ENCODE peak calls at places on chromosomes 1 and 21, in eight cellular contexts. A, X, U, S, Y, E, G and K are unnamed samples. For H3K36me3, the result is how much of the 10 kb centered on the place peaks cover.

GRCh38 chr1:226185153-226186036 is 1.1 kb downstream of the ACBD3 start:
- DNase-seq in Y (peak), A (peak), G (no peak), U (no peak), S (peak), X (peak), E (no peak), K (peak)

GRCh38 chr21:17987328-17987727 is 168.2 kb upstream of the C21orf91 start:
- DNase-seq in U (no peak), G (no peak), E (no peak), X (no peak), S (no peak), A (no peak), Y (no peak), K (no peak)

GRCh38 chr1:63621075-63621474 is 27.9 kb downstream of the PGM1 start:
- DNase-seq in X (no peak), S (no peak), E (no peak), Y (no peak), A (no peak), G (no peak), U (no peak), K (no peak)

GRCh38 chr1:62926681-62927252 is 142.8 kb downstream of the ATG4C start:
- DNase-seq in E (peak), G (no peak), Y (no peak), A (no peak), S (no peak), X (no peak), U (no peak), K (no peak)

GRCh38 chr1:166868639-166869038 is 7.4 kb downstream of the TADA1 start:
- DNase-seq in E (no peak), A (no peak), U (no peak), X (no peak), G (no peak), S (no peak), Y (no peak), K (no peak)

GRCh38 chr1:32858791-32859190 is 11.9 kb downstream of the FNDC5 start:
- DNase-seq in Y (no peak), E (no peak), U (no peak), S (no peak), G (no peak), A (no peak), X (no peak), K (no peak)

GRCh38 chr1:108610073-108610472 is 50.2 kb downstream of the EEIG2 start:
- DNase-seq in U (no peak), G (no peak), S (peak), A (no peak), X (no peak), Y (no peak), E (peak), K (peak)

GRCh38 chr21:31902438-31902837 is 29.6 kb downstream of the HUNK start:
- DNase-seq in Y (no peak), E (no peak), A (no peak), U (no peak), X (no peak), G (no peak), S (no peak), K (no peak)

GRCh38 chr1:203556047-203556851 is 62.3 kb downstream of the OPTC start:
- DNase-seq in Y (no peak), X (no peak), U (no peak), E (no peak), S (peak), A (peak), G (peak), K (no peak)

GRCh38 chr1:33241866-33242265 is 14.4 kb upstream of the ZNF362 start:
- DNase-seq in G (no peak), Y (no peak), E (no peak), S (no peak), A (no peak), U (no peak), X (no peak), K (no peak)

GRCh38 chr21:45390121-45390751 is 14.7 kb upstream of the COL18A1 start:
- DNase-seq in U (no peak), E (no peak), X (no peak), G (no peak), Y (no peak), S (no peak), A (no peak), K (no peak)
- TF ChIP-seq EZH2 in U (no peak), E (no peak), X (no peak), G (no peak), Y (no peak), S (no peak), A (no peak), K (no peak)

DNA sequence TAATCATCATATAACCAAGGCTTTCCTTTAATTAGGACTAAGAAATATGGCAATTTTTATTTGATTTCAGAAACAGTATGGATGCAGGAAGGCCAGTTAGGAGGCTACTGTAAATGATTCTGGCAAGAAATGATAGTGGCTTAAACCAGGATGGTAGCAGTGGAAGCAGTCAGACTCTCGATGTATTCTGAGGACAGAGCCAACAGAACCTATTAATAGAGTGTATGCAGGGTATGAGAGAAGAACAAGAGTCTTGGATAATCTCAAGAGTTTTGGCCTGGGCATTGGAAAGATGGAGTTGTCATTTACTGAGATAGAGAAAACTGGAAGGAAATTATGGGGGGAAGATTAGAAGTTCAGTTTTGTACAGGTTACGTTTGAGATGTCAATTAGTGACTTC is 73.3 kb upstream of the GNG4 start:
- DNase-seq in X (no peak), S (no peak), U (no peak), Y (no peak), G (no peak), E (no peak), A (no peak), K (no peak)
- H3K36me3 ChIP-seq in X (under half), S (under half), U (under half), Y (under half), G (under half), E (under half), A (under half), K (under half)

GRCh38 chr1:228097333-228098081 is 5.6 kb downstream of the C1orf35 start:
- DNase-seq in A (no peak), X (no peak), G (no peak), E (no peak), U (no peak), S (no peak), Y (no peak), K (no peak)

GRCh38 chr1:228096416-228097332 is 6.5 kb downstream of the C1orf35 start:
- DNase-seq in A (no peak), X (no peak), G (no peak), U (no peak), E (no peak), Y (no peak), S (no peak), K (no peak)

GRCh38 chr1:228095938-228096337 is 7.2 kb downstream of the C1orf35 start:
- DNase-seq in S (no peak), U (no peak), G (no peak), A (no peak), E (no peak), Y (no peak), X (no peak), K (no peak)

GRCh38 chr1:228099331-228099732 is 3.8 kb downstream of the C1orf35 start:
- DNase-seq in A (no peak), Y (no peak), X (no peak), G (no peak), S (no peak), E (no peak), U (no peak), K (no peak)

DNA sequence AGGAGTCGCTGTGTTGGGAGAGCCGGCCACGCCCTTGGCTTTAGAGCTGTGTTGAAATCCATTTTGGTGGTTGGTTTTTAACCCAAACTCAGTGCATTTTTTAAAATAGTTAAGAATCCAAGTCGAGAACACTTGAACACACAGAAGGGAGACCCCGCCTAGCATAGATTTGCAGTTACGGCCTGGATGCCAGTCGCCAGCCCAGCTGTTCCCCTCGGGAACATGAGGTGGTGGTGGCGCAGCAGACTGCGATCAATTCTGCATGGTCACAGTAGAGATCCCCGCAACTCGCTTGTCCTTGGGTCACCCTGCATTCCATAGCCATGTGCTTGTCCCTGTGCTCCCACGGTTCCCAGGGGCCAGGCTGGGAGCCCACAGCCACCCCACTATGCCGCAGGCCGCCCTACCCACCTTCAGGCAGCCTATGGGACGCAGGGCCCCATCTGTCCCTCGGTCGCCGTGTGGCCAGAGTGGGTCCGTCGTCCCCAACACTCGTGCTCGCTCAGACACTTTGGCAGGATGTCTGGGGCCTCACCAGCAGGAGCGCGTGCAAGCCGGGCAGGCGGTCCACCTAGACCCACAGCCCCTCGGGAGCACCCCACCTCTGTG is 4.7 kb downstream of the C1orf35 start:
- DNase-seq in A (no peak), Y (no peak), E (no peak), X (no peak), U (no peak), S (no peak), G (no peak), K (no peak)
- TF ChIP-seq EZH2 in A (no peak), Y (no peak), E (no peak), X (no peak), U (no peak), S (no peak), G (no peak), K (no peak)

GRCh38 chr1:171828794-171829193 is 12.5 kb upstream of the DNM3 start:
- DNase-seq in E (no peak), X (no peak), S (no peak), U (no peak), A (no peak), Y (no peak), G (no peak), K (no peak)

DNA sequence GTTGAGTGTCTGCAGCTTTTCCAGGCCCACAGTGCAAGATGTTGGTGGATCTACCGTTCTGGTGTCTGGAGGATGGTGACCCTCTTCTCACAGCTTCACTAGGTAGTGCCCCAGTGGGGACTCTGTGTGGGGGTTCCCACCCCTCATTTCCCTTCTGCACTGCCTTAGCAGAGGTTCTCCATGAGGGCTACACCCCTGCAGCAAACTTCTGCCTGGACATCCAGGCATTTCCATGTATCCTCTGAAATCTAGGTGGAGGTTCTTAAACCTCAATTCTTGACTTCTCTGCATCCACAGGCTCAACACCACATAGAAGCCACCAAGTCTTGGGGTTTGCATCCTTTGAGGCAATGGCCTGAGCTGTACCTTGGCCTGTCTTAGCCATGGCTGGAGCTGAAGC is 14.3 kb upstream of the DNM3 start:
- DNase-seq in A (no peak), U (no peak), E (no peak), G (no peak), S (no peak), X (no peak), Y (no peak), K (no peak)
- H3K36me3 ChIP-seq in A (under half), U (under half), E (under half), G (under half), S (under half), X (under half), Y (under half), K (under half)

DNA sequence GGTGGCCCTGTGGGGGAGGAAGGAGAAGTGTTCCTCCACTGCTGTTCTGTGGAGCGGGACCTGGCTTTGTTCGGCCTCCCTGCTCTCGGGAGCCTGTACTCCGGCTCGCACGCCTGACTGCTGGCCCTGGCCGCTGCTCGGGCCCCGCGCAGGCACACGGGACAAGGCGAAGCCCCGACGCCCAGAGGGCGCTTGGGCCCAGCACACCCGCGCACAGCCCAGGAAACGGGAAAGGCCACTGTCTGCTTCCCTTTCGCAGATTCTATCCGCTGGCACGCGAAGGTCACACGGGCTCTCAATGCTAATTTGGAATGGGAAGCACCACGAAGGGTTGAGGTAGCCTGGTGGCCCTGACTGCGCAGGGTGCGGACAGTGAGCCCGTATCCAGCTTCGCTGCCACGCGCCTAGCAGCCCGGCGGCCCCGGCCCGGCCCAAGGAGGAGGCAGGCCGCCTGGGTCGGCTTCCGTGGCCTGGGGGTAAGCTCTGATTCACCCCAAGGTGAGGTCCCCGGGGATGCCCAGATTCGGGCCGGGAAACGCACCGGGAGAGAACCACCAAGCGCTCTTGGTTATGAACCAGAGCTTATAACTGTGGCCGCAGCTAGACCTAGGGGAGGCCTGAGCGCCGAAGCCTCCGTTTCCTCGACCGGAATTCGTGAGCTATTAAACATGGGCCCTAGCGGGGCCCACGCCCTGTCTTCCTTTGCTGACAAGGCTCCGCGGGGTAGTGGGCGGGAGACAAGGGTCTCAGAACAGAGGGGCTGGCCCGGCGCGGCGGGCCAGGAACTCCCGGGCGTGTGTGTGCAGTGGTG is 19.7 kb upstream of the TBX15 start:
- DNase-seq in U (no peak), Y (no peak), X (no peak), E (no peak), G (peak), S (no peak), A (no peak), K (no peak)
- TF ChIP-seq EZH2 in U (no peak), Y (no peak), X (no peak), E (no peak), G (peak), S (peak), A (peak), K (peak)

DNA sequence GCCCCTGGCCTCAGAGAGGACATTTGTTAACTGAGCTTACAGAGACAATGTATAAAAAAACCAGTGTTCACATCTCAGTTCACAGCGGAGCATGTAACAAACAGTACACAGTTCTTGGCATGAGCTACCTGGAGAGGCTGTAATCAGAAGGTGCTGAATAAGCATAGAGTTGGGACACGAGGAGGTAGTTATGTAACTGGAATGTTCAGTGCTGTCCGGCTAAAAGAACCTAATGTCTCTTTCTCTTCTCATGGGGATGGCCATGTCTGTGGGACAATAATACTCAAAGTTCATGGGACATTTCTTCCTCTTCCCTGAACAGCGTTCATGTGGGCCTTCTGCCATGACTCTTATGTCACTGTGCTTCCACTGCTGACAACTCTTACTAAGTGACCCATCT is 17.2 kb upstream of the STX12 start:
- DNase-seq in A (no peak), X (no peak), S (no peak), E (no peak), G (no peak), Y (no peak), U (no peak), K (no peak)
- H3K36me3 ChIP-seq in A (under half), X (under half), S (under half), E (under half), G (under half), Y (under half), U (under half), K (under half)

GRCh38 chr1:90715334-90715733 is 1.8 kb downstream of the BARHL2 start:
- DNase-seq in X (no peak), U (no peak), E (no peak), G (no peak), Y (no peak), A (no peak), S (no peak), K (no peak)

GRCh38 chr1:90717665-90718410 is 736 bp upstream of the BARHL2 start:
- DNase-seq in U (no peak), E (peak), G (peak), S (no peak), Y (no peak), X (no peak), A (peak), K (peak)

GRCh38 chr1:90717356-90717664 is 208 bp upstream of the BARHL2 start:
- DNase-seq in U (no peak), X (no peak), E (peak), Y (no peak), G (no peak), S (no peak), A (no peak), K (no peak)

GRCh38 chr1:90716243-90716551 is 905 bp downstream of the BARHL2 start:
- DNase-seq in A (no peak), Y (no peak), U (no peak), S (no peak), G (peak), X (no peak), E (no peak), K (no peak)

DNA sequence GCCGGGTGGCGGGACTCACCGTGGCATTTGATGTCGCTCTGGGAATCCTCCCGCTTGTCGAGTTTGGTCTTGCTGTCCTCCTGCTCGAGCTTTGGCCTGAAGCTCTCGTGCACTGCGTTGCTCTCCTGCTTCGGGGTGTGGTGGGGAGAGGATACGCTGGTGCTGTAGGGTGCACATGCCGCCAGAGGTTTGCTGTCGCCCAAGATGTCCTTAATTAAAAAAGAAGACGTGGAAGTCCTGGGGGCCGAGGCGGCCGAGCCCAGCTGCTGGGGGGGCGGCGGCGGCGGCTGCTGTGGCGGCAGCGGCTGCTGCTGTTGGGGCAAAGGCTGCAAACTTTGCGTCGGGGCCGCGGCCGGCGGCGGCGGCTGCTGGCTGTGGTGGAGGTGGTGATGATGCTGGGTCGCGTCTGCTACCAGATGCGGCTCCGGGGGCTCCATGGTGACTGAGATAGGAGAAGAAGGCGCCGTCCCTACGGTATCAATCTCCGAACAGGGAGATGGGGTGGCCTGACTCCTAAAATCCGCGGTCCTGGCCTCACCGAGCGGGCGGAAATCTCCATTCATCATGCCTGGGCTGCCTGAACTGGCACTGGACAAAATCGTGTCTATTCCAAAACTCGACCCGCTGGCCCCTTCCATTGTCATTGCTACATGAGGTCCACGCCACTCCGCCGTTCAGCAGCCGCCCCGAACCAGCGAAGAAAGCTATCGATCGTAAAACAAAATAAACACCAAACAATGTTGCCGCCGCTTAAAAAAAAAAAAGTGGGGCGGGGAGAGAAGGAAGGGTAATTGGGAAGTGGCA is at the start of gene BARHL2:
- DNase-seq in A (no peak), U (no peak), E (peak), X (no peak), S (no peak), Y (no peak), G (peak), K (no peak)
- TF ChIP-seq EZH2 in A (peak), U (no peak), E (no peak), X (no peak), S (peak), Y (peak), G (peak), K (peak)

DNA sequence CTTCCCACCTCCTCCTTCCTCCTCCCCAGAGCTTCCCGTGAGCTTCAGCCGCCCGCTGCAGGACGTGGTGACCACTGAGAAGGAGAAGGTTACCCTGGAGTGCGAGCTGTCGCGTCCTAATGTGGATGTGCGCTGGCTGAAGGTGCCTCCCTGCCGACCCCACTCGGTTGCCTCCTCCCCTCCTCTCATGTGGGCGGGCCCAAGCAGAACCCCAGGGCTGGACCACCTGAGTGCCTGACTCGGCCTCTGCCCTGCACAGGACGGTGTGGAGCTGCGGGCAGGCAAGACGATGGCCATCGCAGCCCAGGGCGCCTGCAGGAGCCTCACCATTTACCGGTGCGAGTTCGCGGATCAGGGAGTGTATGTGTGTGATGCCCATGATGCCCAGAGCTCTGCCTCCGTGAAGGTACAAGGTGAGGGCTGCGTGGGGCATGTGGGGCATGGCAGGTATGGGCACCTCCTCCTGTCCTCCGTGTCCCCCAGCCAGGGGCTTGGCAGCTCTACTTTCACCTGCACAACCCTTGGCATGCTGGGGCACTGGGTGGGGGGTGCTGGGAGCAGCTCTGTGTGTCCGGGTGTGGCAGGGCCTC is 69.2 kb downstream of the OBSCN start:
- DNase-seq in X (no peak), Y (no peak), S (no peak), U (no peak), A (no peak), G (no peak), E (no peak), K (no peak)
- H3K36me3 ChIP-seq in X (under half), Y (under half), S (under half), U (under half), A (under half), G (under half), E (under half), K (under half)